ENCODE peak calls at places on chromosomes 6 and 20, in four cellular contexts. K is HepG2, R is SK-N-SH, A is HCT116. E is an unnamed sample.

GRCh38 chr6:81793811-81794210 is 41.3 kb upstream of the TENT5A start:
- DNase-seq in K (no peak), R (no peak), A (no peak), E (peak; percentile 58)

GRCh38 chr6:139262519-139263300 is 29.1 kb downstream of the TXLNB start:
- DNase-seq in K (no peak), R (no peak), A (no peak), E (peak; percentile 50)

GRCh38 chr6:160128879-160129516 is 7.4 kb downstream of the SLC22A1 start:
- DNase-seq in K (no peak), R (peak; percentile 4), A (no peak), E (no peak)

GRCh38 chr6:5093231-5094015 is 8.3 kb downstream of the PPP1R3G start:
- DNase-seq in K (no peak), R (no peak), A (no peak), E (no peak)

GRCh38 chr20:10794765-10795164 is 121.0 kb upstream of the JAG1 start:
- DNase-seq in K (no peak), R (no peak), A (no peak), E (no peak)

GRCh38 chr20:57622201-57622570 is 2.0 kb upstream of the ZBP1 start:
- DNase-seq in K (no peak), R (no peak), A (no peak), E (no peak)

GRCh38 chr6:112752791-112753190 is 405.7 kb downstream of the RFPL4B start:
- DNase-seq in K (no peak), R (no peak), A (no peak), E (peak; percentile 77)

GRCh38 chr20:60586417-60587105 is 628.3 kb downstream of the CDH26 start:
- DNase-seq in K (no peak), R (peak; percentile 34), A (no peak), E (no peak)

GRCh38 chr20:50320005-50320909 is 129.6 kb downstream of the CEBPB start:
- DNase-seq in K (no peak), R (peak; percentile 6), A (no peak), E (no peak)

GRCh38 chr6:3001773-3002293 is 2.1 kb downstream of the NQO2 start:
- DNase-seq in K (peak; percentile 85), R (no peak), A (peak; percentile 71), E (peak; percentile 77)

GRCh38 chr6:18155273-18155863 is at the start of gene KDM1B:
- DNase-seq in K (peak; percentile 96), R (peak; percentile 100), A (peak; percentile 94), E (peak; percentile 98)
- TF ChIP-seq RAD21 in K (peak; percentile 17), R (no peak), A (no peak), E (no peak)

GRCh38 chr6:35294308-35294945 is 3.2 kb upstream of the DEF6 start:
- DNase-seq in K (peak; percentile 62), R (peak; percentile 86), A (peak; percentile 23), E (peak; percentile 38)
- TF ChIP-seq RAD21 in K (peak; percentile 71), R (peak; percentile 85), A (peak; percentile 77), E (peak; percentile 71)

DNA sequence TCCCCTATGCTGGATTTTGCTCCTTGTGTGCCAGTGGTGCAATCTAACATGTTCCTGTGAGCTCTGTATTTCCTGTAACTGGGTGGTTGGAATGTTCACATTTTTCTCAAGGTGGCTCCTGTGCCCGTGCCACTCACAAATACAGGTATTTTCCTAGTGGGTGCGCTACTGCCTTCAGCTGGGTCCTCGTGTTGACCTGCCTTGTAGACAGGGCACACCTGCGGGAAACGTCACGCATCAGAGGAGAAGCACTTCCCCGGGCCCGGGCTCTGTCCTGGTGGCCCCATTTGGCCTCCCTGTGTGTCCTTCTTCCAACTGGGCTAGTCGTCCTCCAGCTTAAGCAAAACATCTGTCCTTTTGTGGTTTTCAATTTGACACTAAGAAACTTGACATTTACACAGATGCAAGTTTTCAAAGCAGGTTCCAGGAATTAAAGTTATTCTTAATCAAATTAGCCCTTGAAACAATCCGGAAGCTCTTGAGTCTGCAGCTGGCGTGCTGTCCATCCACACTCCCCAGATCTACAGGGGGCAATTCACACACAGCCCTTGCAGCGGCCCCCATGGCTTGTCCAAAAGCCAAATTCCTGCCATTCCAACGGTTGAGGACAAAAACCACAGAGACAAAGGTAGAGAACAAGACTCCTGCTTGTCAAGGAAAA is 275.1 kb downstream of the CDC5L start:
- DNase-seq in K (peak; percentile 15), R (no peak), A (no peak), E (no peak)
- TF ChIP-seq RAD21 in K (no peak), R (no peak), A (no peak), E (no peak)

GRCh38 chr6:148438593-148438992 is 96.0 kb downstream of the SASH1 start:
- DNase-seq in K (no peak), R (no peak), A (no peak), E (peak; percentile 44)

GRCh38 chr6:148441454-148441911 is 98.8 kb downstream of the SASH1 start:
- DNase-seq in K (peak; percentile 35), R (no peak), A (peak; percentile 66), E (peak; percentile 90)

GRCh38 chr6:148436466-148436865 is 93.8 kb downstream of the SASH1 start:
- DNase-seq in K (no peak), R (no peak), A (no peak), E (no peak)

GRCh38 chr6:148440877-148441453 is 98.3 kb downstream of the SASH1 start:
- DNase-seq in K (peak; percentile 50), R (no peak), A (peak; percentile 34), E (peak; percentile 85)

GRCh38 chr6:148440021-148440420 is 97.4 kb downstream of the SASH1 start:
- DNase-seq in K (no peak), R (no peak), A (no peak), E (no peak)
- TF ChIP-seq RAD21 in K (no peak), R (no peak), A (no peak), E (no peak)

DNA sequence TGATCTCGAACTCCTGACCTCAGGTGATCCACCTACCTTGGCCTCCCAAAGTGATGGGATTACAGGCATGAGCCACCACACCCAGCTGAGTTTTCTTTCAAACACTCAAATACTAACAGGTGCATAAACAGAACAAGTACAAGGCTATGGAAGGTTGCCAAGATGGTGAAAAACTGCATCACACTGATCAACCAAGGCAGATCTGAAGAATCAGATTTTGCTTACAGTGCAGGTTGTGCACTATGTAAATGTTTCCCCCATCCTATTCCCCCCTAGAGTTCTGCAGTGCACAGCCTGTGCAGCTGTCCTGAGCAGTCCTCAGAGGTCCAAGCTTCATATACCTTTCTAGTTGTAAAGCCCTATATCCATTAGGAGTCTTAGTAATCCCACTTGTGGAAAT is 73.0 kb downstream of the GFRA4 start:
- DNase-seq in K (no peak), R (no peak), A (no peak), E (no peak)
- TF ChIP-seq RAD21 in K (no peak), R (no peak), A (no peak), E (no peak)

GRCh38 chr20:26208296-26209091 is 511.8 kb upstream of the ZNF337 start:
- DNase-seq in K (no peak), R (peak; percentile 53), A (no peak), E (no peak)
- TF ChIP-seq RAD21 in K (no peak), R (no peak), A (no peak), E (no peak)

GRCh38 chr6:154923199-154923869 is 71.8 kb upstream of the TIAM2 start:
- DNase-seq in K (no peak), R (no peak), A (no peak), E (no peak)
- TF ChIP-seq RAD21 in K (no peak), R (no peak), A (no peak), E (no peak)

GRCh38 chr20:47610247-47610944 is 108.7 kb downstream of the NCOA3 start:
- DNase-seq in K (no peak), R (no peak), A (peak; percentile 71), E (peak; percentile 92)

GRCh38 chr20:47607208-47607613 is 105.5 kb downstream of the NCOA3 start:
- DNase-seq in K (no peak), R (no peak), A (peak; percentile 12), E (peak; percentile 56)

GRCh38 chr20:47603260-47603659 is 101.6 kb downstream of the NCOA3 start:
- DNase-seq in K (no peak), R (no peak), A (no peak), E (no peak)

GRCh38 chr20:47606414-47607207 is 104.9 kb downstream of the NCOA3 start:
- DNase-seq in K (no peak), R (no peak), A (no peak), E (no peak)

GRCh38 chr20:47605673-47606413 is 104.2 kb downstream of the NCOA3 start:
- DNase-seq in K (peak; percentile 49), R (no peak), A (no peak), E (no peak)
- TF ChIP-seq RAD21 in K (no peak), R (no peak), A (no peak), E (no peak)

GRCh38 chr6:42819803-42820508 is 38.1 kb downstream of the BICRAL start:
- DNase-seq in K (peak; percentile 16), R (peak; percentile 47), A (no peak), E (no peak)
- TF ChIP-seq RAD21 in K (no peak), R (no peak), A (no peak), E (no peak)

GRCh38 chr6:88992741-88993557 is 29.5 kb upstream of the RNGTT start:
- DNase-seq in K (no peak), R (no peak), A (no peak), E (no peak)
- TF ChIP-seq RAD21 in K (no peak), R (no peak), A (no peak), E (no peak)